ENCODE peak calls at places on chromosome 14, in six cellular contexts. One of them, this sample, is unnamed.

GRCh38 chr14:65142429-65142828 is 40.1 kb upstream of the MAX start:
- DNase-seq in body of pancreas: no peak
- DNase-seq in H9: no peak
- DNase-seq in B cell: no peak
- DNase-seq in CD8-positive, alpha-beta T cell: no peak
- DNase-seq in GM12865: no peak
- DNase-seq in this sample: no peak

GRCh38 chr14:51094282-51094821 is 553 bp downstream of the TRIM9 start:
- DNase-seq in body of pancreas: peak
- DNase-seq in H9: peak
- DNase-seq in B cell: peak
- DNase-seq in CD8-positive, alpha-beta T cell: peak
- DNase-seq in GM12865: no peak
- DNase-seq in this sample: peak

GRCh38 chr14:54773171-54774006 is 129.2 kb downstream of the GCH1 start:
- DNase-seq in body of pancreas: peak
- DNase-seq in H9: peak
- DNase-seq in B cell: peak
- DNase-seq in CD8-positive, alpha-beta T cell: peak
- DNase-seq in GM12865: peak
- DNase-seq in this sample: peak

GRCh38 chr14:79411403-79412174 is 799.7 kb downstream of the DIO2 start:
- DNase-seq in body of pancreas: no peak
- DNase-seq in H9: no peak
- DNase-seq in B cell: no peak
- DNase-seq in CD8-positive, alpha-beta T cell: no peak
- DNase-seq in GM12865: no peak
- DNase-seq in this sample: no peak

GRCh38 chr14:55780156-55780946 is 200.3 kb downstream of the KTN1 start:
- DNase-seq in body of pancreas: peak
- DNase-seq in H9: no peak
- DNase-seq in B cell: no peak
- DNase-seq in CD8-positive, alpha-beta T cell: no peak
- DNase-seq in GM12865: peak
- DNase-seq in this sample: no peak

GRCh38 chr14:101972126-101972785 is 7.9 kb downstream of the DYNC1H1 start:
- DNase-seq in body of pancreas: peak
- DNase-seq in H9: no peak
- DNase-seq in B cell: no peak
- DNase-seq in CD8-positive, alpha-beta T cell: no peak
- DNase-seq in GM12865: no peak
- DNase-seq in this sample: peak

GRCh38 chr14:93276031-93276716 is 56.7 kb downstream of the BTBD7 start:
- DNase-seq in body of pancreas: peak
- DNase-seq in H9: no peak
- DNase-seq in B cell: no peak
- DNase-seq in CD8-positive, alpha-beta T cell: no peak
- DNase-seq in GM12865: no peak
- DNase-seq in this sample: no peak

GRCh38 chr14:23408307-23408630 is 196 bp upstream of the MYH6 start:
- DNase-seq in body of pancreas: no peak
- DNase-seq in H9: no peak
- DNase-seq in B cell: no peak
- DNase-seq in CD8-positive, alpha-beta T cell: no peak
- DNase-seq in GM12865: no peak
- DNase-seq in this sample: no peak

GRCh38 chr14:91111443-91111842 is 2.4 kb upstream of the DGLUCY start:
- DNase-seq in body of pancreas: no peak
- DNase-seq in H9: no peak
- DNase-seq in B cell: no peak
- DNase-seq in CD8-positive, alpha-beta T cell: no peak
- DNase-seq in GM12865: no peak
- DNase-seq in this sample: no peak

GRCh38 chr14:69648480-69649414 is 37.4 kb downstream of the SUSD6 start:
- DNase-seq in body of pancreas: no peak
- DNase-seq in H9: no peak
- DNase-seq in B cell: no peak
- DNase-seq in CD8-positive, alpha-beta T cell: no peak
- DNase-seq in GM12865: peak
- DNase-seq in this sample: no peak

GRCh38 chr14:82872494-82872893 is 1338.8 kb upstream of the SEL1L start:
- DNase-seq in body of pancreas: peak
- DNase-seq in H9: peak
- DNase-seq in B cell: no peak
- DNase-seq in CD8-positive, alpha-beta T cell: no peak
- DNase-seq in GM12865: peak
- DNase-seq in this sample: no peak

GRCh38 chr14:56854325-56854724 is 44.0 kb upstream of the OTX2 start:
- DNase-seq in body of pancreas: no peak
- DNase-seq in H9: no peak
- DNase-seq in B cell: no peak
- DNase-seq in CD8-positive, alpha-beta T cell: no peak
- DNase-seq in GM12865: no peak
- DNase-seq in this sample: no peak

GRCh38 chr14:103529383-103530365 is 678 bp downstream of the TRMT61A start:
- DNase-seq in body of pancreas: no peak
- DNase-seq in H9: peak
- DNase-seq in B cell: no peak
- DNase-seq in CD8-positive, alpha-beta T cell: no peak
- DNase-seq in GM12865: no peak
- DNase-seq in this sample: no peak

GRCh38 chr14:57725399-57726077 is 140.4 kb downstream of the SLC35F4 start:
- DNase-seq in body of pancreas: no peak
- DNase-seq in H9: no peak
- DNase-seq in B cell: no peak
- DNase-seq in CD8-positive, alpha-beta T cell: no peak
- DNase-seq in GM12865: no peak
- DNase-seq in this sample: no peak

GRCh38 chr14:105748204-105748578 is 221.8 kb downstream of the TMEM121 start:
- DNase-seq in body of pancreas: no peak
- DNase-seq in H9: no peak
- DNase-seq in B cell: no peak
- DNase-seq in CD8-positive, alpha-beta T cell: no peak
- DNase-seq in GM12865: no peak
- DNase-seq in this sample: no peak

GRCh38 chr14:81594012-81594411 is 60.4 kb upstream of the SEL1L start:
- DNase-seq in body of pancreas: peak
- DNase-seq in H9: no peak
- DNase-seq in B cell: no peak
- DNase-seq in CD8-positive, alpha-beta T cell: no peak
- DNase-seq in GM12865: no peak
- DNase-seq in this sample: no peak

GRCh38 chr14:72341686-72342085 is 409.5 kb downstream of the RGS6 start:
- DNase-seq in body of pancreas: no peak
- DNase-seq in H9: no peak
- DNase-seq in B cell: no peak
- DNase-seq in CD8-positive, alpha-beta T cell: no peak
- DNase-seq in GM12865: no peak
- DNase-seq in this sample: no peak

GRCh38 chr14:88835661-88836060 is 11.2 kb downstream of the TTC8 start:
- DNase-seq in body of pancreas: no peak
- DNase-seq in H9: no peak
- DNase-seq in B cell: no peak
- DNase-seq in CD8-positive, alpha-beta T cell: no peak
- DNase-seq in GM12865: no peak
- DNase-seq in this sample: no peak

GRCh38 chr14:90842726-90843125 is 26.5 kb upstream of the TTC7B start:
- DNase-seq in body of pancreas: no peak
- DNase-seq in H9: no peak
- DNase-seq in B cell: no peak
- DNase-seq in CD8-positive, alpha-beta T cell: no peak
- DNase-seq in GM12865: no peak
- DNase-seq in this sample: peak

GRCh38 chr14:95468416-95469133 is 47.9 kb downstream of the SYNE3 start:
- DNase-seq in body of pancreas: no peak
- DNase-seq in H9: no peak
- DNase-seq in B cell: no peak
- DNase-seq in CD8-positive, alpha-beta T cell: no peak
- DNase-seq in GM12865: no peak
- DNase-seq in this sample: peak

GRCh38 chr14:23877538-23878180 is 75.9 kb upstream of the DHRS4 start:
- DNase-seq in body of pancreas: no peak
- DNase-seq in H9: no peak
- DNase-seq in B cell: no peak
- DNase-seq in CD8-positive, alpha-beta T cell: no peak
- DNase-seq in GM12865: peak
- DNase-seq in this sample: no peak

GRCh38 chr14:90556666-90557450 is 160.0 kb downstream of the CALM1 start:
- DNase-seq in body of pancreas: no peak
- DNase-seq in H9: no peak
- DNase-seq in B cell: no peak
- DNase-seq in CD8-positive, alpha-beta T cell: no peak
- DNase-seq in GM12865: no peak
- DNase-seq in this sample: no peak

GRCh38 chr14:61110683-61111082 is 129.6 kb downstream of the SLC38A6 start:
- DNase-seq in body of pancreas: no peak
- DNase-seq in H9: peak
- DNase-seq in B cell: no peak
- DNase-seq in CD8-positive, alpha-beta T cell: no peak
- DNase-seq in GM12865: no peak
- DNase-seq in this sample: no peak
- TF ChIP-seq CTCF in body of pancreas: no peak
- TF ChIP-seq CTCF in H9: no peak
- TF ChIP-seq CTCF in B cell: no peak
- TF ChIP-seq CTCF in CD8-positive, alpha-beta T cell: no peak
- TF ChIP-seq CTCF in GM12865: no peak
- TF ChIP-seq CTCF in this sample: no peak

GRCh38 chr14:26281280-26281998 is 316.4 kb downstream of the NOVA1 start:
- DNase-seq in body of pancreas: no peak
- DNase-seq in H9: no peak
- DNase-seq in B cell: no peak
- DNase-seq in CD8-positive, alpha-beta T cell: no peak
- DNase-seq in GM12865: no peak
- DNase-seq in this sample: no peak

GRCh38 chr14:26282578-26282977 is 315.3 kb downstream of the NOVA1 start:
- DNase-seq in body of pancreas: no peak
- DNase-seq in H9: no peak
- DNase-seq in B cell: no peak
- DNase-seq in CD8-positive, alpha-beta T cell: no peak
- DNase-seq in GM12865: no peak
- DNase-seq in this sample: no peak

DNA sequence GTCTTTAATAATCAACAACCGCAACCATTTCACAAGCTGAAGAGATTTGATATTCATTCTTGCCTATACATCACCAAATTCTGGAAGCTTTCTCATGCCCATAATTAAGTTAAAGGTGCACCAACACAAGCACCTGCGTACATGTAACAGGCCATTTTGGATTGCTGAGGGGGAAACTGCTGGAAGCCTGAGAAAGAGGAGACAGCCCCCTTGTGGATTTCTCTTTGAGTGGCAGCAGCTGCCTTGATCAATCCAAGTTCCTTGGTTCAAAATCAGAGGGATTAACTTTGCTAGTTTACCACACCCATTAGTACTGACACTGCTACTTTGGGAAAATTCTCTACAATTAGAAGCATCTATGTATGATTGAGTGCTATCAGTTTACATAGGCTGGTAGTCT is 321.1 kb downstream of the NOVA1 start:
- DNase-seq in body of pancreas: no peak
- DNase-seq in H9: peak
- DNase-seq in B cell: no peak
- DNase-seq in CD8-positive, alpha-beta T cell: no peak
- DNase-seq in GM12865: no peak
- DNase-seq in this sample: no peak
- TF ChIP-seq CTCF in body of pancreas: peak
- TF ChIP-seq CTCF in H9: peak
- TF ChIP-seq CTCF in B cell: no peak
- TF ChIP-seq CTCF in CD8-positive, alpha-beta T cell: no peak
- TF ChIP-seq CTCF in GM12865: no peak
- TF ChIP-seq CTCF in this sample: no peak

GRCh38 chr14:70855486-70855885 is 46.2 kb upstream of the MAP3K9 start:
- DNase-seq in body of pancreas: no peak
- DNase-seq in H9: no peak
- DNase-seq in B cell: no peak
- DNase-seq in CD8-positive, alpha-beta T cell: no peak
- DNase-seq in GM12865: no peak
- DNase-seq in this sample: no peak
- TF ChIP-seq CTCF in body of pancreas: no peak
- TF ChIP-seq CTCF in H9: peak
- TF ChIP-seq CTCF in B cell: no peak
- TF ChIP-seq CTCF in CD8-positive, alpha-beta T cell: no peak
- TF ChIP-seq CTCF in GM12865: no peak
- TF ChIP-seq CTCF in this sample: no peak

GRCh38 chr14:73471582-73472181 is 13.3 kb upstream of the NUMB start:
- DNase-seq in body of pancreas: no peak
- DNase-seq in H9: no peak
- DNase-seq in B cell: no peak
- DNase-seq in CD8-positive, alpha-beta T cell: no peak
- DNase-seq in GM12865: no peak
- DNase-seq in this sample: no peak

GRCh38 chr14:73467377-73467776 is 9.0 kb upstream of the NUMB start:
- DNase-seq in body of pancreas: no peak
- DNase-seq in H9: no peak
- DNase-seq in B cell: no peak
- DNase-seq in CD8-positive, alpha-beta T cell: no peak
- DNase-seq in GM12865: no peak
- DNase-seq in this sample: no peak

GRCh38 chr14:73465833-73466532 is 7.6 kb upstream of the NUMB start:
- DNase-seq in body of pancreas: no peak
- DNase-seq in H9: no peak
- DNase-seq in B cell: no peak
- DNase-seq in CD8-positive, alpha-beta T cell: no peak
- DNase-seq in GM12865: no peak
- DNase-seq in this sample: no peak

GRCh38 chr14:73467800-73468199 is 9.5 kb upstream of the NUMB start:
- DNase-seq in body of pancreas: no peak
- DNase-seq in H9: no peak
- DNase-seq in B cell: no peak
- DNase-seq in CD8-positive, alpha-beta T cell: no peak
- DNase-seq in GM12865: peak
- DNase-seq in this sample: no peak

DNA sequence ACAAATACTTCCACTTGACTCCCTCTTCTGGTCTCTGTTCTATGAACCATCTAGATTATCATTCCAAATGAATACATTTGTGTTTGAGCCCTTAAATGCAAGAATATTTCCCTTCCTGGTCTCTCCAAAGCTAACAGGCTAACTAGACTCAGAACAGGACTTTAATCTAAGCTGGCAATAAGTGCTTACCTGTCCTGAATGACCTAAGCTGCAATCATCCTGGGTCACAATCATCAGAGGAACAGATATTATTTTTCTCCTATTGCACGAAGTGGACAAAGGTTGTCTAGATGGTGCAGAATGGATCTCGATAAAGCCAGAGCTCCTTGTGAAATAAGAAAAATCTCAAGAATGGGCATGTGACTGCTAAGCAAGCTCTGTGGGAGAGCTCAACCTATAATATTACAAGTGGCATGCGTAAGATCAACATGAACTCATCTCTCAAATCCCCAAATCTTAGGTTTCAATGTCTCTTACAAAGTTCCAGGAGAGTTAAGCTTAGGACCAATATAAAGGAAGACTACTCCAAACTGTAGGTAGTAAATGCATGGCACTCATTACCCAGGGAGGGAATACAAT is 10.6 kb upstream of the NUMB start:
- DNase-seq in body of pancreas: no peak
- DNase-seq in H9: no peak
- DNase-seq in B cell: no peak
- DNase-seq in CD8-positive, alpha-beta T cell: no peak
- DNase-seq in GM12865: no peak
- DNase-seq in this sample: no peak
- TF ChIP-seq CTCF in body of pancreas: no peak
- TF ChIP-seq CTCF in H9: no peak
- TF ChIP-seq CTCF in B cell: no peak
- TF ChIP-seq CTCF in CD8-positive, alpha-beta T cell: no peak
- TF ChIP-seq CTCF in GM12865: no peak
- TF ChIP-seq CTCF in this sample: no peak

GRCh38 chr14:22002860-22003284 is 329.3 kb upstream of the OR4E1 start:
- DNase-seq in body of pancreas: no peak
- DNase-seq in H9: peak
- DNase-seq in B cell: no peak
- DNase-seq in CD8-positive, alpha-beta T cell: peak
- DNase-seq in GM12865: peak
- DNase-seq in this sample: no peak
- TF ChIP-seq CTCF in body of pancreas: no peak
- TF ChIP-seq CTCF in H9: peak
- TF ChIP-seq CTCF in B cell: peak
- TF ChIP-seq CTCF in CD8-positive, alpha-beta T cell: peak
- TF ChIP-seq CTCF in GM12865: peak
- TF ChIP-seq CTCF in this sample: peak

This sample was measured in colonic mucosa.